ENCODE peak calls at places on chromosomes 16 and 17, in eight cellular contexts. One of them, this sample, is unnamed. For H3K36me3, the result is how much of the 10 kb centered on the place peaks cover.

GRCh38 chr17:20987511-20987910 is 55.3 kb downstream of the USP22 start:
- DNase-seq in heart left ventricle: no peak
- DNase-seq in stomach: no peak
- DNase-seq in HCT116: no peak
- DNase-seq in body of pancreas: no peak
- DNase-seq in ovary: no peak
- DNase-seq in esophagus squamous epithelium: no peak
- DNase-seq in breast epithelium: no peak
- DNase-seq in this sample: no peak

GRCh38 chr17:4040784-4041183 is 76.5 kb upstream of the ATP2A3 start:
- DNase-seq in heart left ventricle: no peak
- DNase-seq in stomach: no peak
- DNase-seq in HCT116: no peak
- DNase-seq in body of pancreas: no peak
- DNase-seq in ovary: no peak
- DNase-seq in esophagus squamous epithelium: no peak
- DNase-seq in breast epithelium: no peak
- DNase-seq in this sample: no peak

GRCh38 chr17:63440127-63440769 is 5.9 kb downstream of the CYB561 start:
- DNase-seq in heart left ventricle: no peak
- DNase-seq in stomach: no peak
- DNase-seq in HCT116: no peak
- DNase-seq in body of pancreas: no peak
- DNase-seq in ovary: no peak
- DNase-seq in esophagus squamous epithelium: no peak
- DNase-seq in breast epithelium: no peak
- DNase-seq in this sample: no peak

GRCh38 chr16:50246299-50247122 is 19.8 kb upstream of the ADCY7 start:
- DNase-seq in heart left ventricle: no peak
- DNase-seq in stomach: no peak
- DNase-seq in HCT116: no peak
- DNase-seq in body of pancreas: no peak
- DNase-seq in ovary: no peak
- DNase-seq in esophagus squamous epithelium: no peak
- DNase-seq in breast epithelium: no peak
- DNase-seq in this sample: no peak

GRCh38 chr17:34245496-34245895 is 9.6 kb upstream of the CCL2 start:
- DNase-seq in heart left ventricle: no peak
- DNase-seq in stomach: no peak
- DNase-seq in HCT116: no peak
- DNase-seq in body of pancreas: no peak
- DNase-seq in ovary: no peak
- DNase-seq in esophagus squamous epithelium: no peak
- DNase-seq in breast epithelium: no peak
- DNase-seq in this sample: no peak

GRCh38 chr17:46832945-46833839 is 14.7 kb upstream of the WNT3 start:
- DNase-seq in heart left ventricle: peak
- DNase-seq in stomach: no peak
- DNase-seq in HCT116: no peak
- DNase-seq in body of pancreas: peak
- DNase-seq in ovary: no peak
- DNase-seq in esophagus squamous epithelium: no peak
- DNase-seq in breast epithelium: no peak
- DNase-seq in this sample: no peak

GRCh38 chr16:20851601-20852000 is 45.3 kb downstream of the REXO5 start:
- DNase-seq in heart left ventricle: peak
- DNase-seq in stomach: peak
- DNase-seq in HCT116: peak
- DNase-seq in body of pancreas: peak
- DNase-seq in ovary: peak
- DNase-seq in esophagus squamous epithelium: no peak
- DNase-seq in breast epithelium: peak
- DNase-seq in this sample: peak

GRCh38 chr17:78661092-78661770 is 84.0 kb upstream of the DNAH17 start:
- DNase-seq in heart left ventricle: no peak
- DNase-seq in stomach: no peak
- DNase-seq in HCT116: no peak
- DNase-seq in body of pancreas: no peak
- DNase-seq in ovary: no peak
- DNase-seq in esophagus squamous epithelium: no peak
- DNase-seq in breast epithelium: peak
- DNase-seq in this sample: peak

GRCh38 chr17:57442914-57443571 is 186.7 kb downstream of the MSI2 start:
- DNase-seq in heart left ventricle: peak
- DNase-seq in stomach: peak
- DNase-seq in HCT116: no peak
- DNase-seq in body of pancreas: no peak
- DNase-seq in ovary: peak
- DNase-seq in esophagus squamous epithelium: no peak
- DNase-seq in breast epithelium: no peak
- DNase-seq in this sample: no peak

GRCh38 chr16:85422374-85423185 is 190.5 kb upstream of the GSE1 start:
- DNase-seq in heart left ventricle: peak
- DNase-seq in stomach: peak
- DNase-seq in HCT116: no peak
- DNase-seq in body of pancreas: peak
- DNase-seq in ovary: peak
- DNase-seq in esophagus squamous epithelium: no peak
- DNase-seq in breast epithelium: no peak
- DNase-seq in this sample: no peak

GRCh38 chr17:35088647-35088910 is 25.1 kb upstream of the RFFL start:
- DNase-seq in heart left ventricle: peak
- DNase-seq in stomach: peak
- DNase-seq in HCT116: peak
- DNase-seq in body of pancreas: peak
- DNase-seq in ovary: no peak
- DNase-seq in esophagus squamous epithelium: no peak
- DNase-seq in breast epithelium: no peak
- DNase-seq in this sample: no peak

GRCh38 chr16:52549011-52549692 is 2.2 kb upstream of the TOX3 start:
- DNase-seq in heart left ventricle: no peak
- DNase-seq in stomach: no peak
- DNase-seq in HCT116: no peak
- DNase-seq in body of pancreas: no peak
- DNase-seq in ovary: no peak
- DNase-seq in esophagus squamous epithelium: no peak
- DNase-seq in breast epithelium: no peak
- DNase-seq in this sample: no peak

GRCh38 chr17:61230972-61231820 is 168.4 kb upstream of the TBX2 start:
- DNase-seq in heart left ventricle: no peak
- DNase-seq in stomach: no peak
- DNase-seq in HCT116: no peak
- DNase-seq in body of pancreas: no peak
- DNase-seq in ovary: no peak
- DNase-seq in esophagus squamous epithelium: no peak
- DNase-seq in breast epithelium: no peak
- DNase-seq in this sample: no peak

GRCh38 chr17:56549501-56549900 is 44.0 kb upstream of the NOG start:
- DNase-seq in heart left ventricle: no peak
- DNase-seq in stomach: no peak
- DNase-seq in HCT116: no peak
- DNase-seq in body of pancreas: no peak
- DNase-seq in ovary: no peak
- DNase-seq in esophagus squamous epithelium: no peak
- DNase-seq in breast epithelium: no peak
- DNase-seq in this sample: no peak

GRCh38 chr17:8420041-8420934 is 15.4 kb upstream of the NDEL1 start:
- DNase-seq in heart left ventricle: peak
- DNase-seq in stomach: peak
- DNase-seq in HCT116: no peak
- DNase-seq in body of pancreas: peak
- DNase-seq in ovary: peak
- DNase-seq in esophagus squamous epithelium: no peak
- DNase-seq in breast epithelium: peak
- DNase-seq in this sample: no peak

GRCh38 chr17:73021771-73022170 is 70.7 kb downstream of the SLC39A11 start:
- DNase-seq in heart left ventricle: no peak
- DNase-seq in stomach: no peak
- DNase-seq in HCT116: no peak
- DNase-seq in body of pancreas: no peak
- DNase-seq in ovary: no peak
- DNase-seq in esophagus squamous epithelium: no peak
- DNase-seq in breast epithelium: no peak
- DNase-seq in this sample: no peak

GRCh38 chr17:4229627-4230026 is 34.2 kb downstream of the ANKFY1 start:
- DNase-seq in heart left ventricle: peak
- DNase-seq in stomach: no peak
- DNase-seq in HCT116: no peak
- DNase-seq in body of pancreas: peak
- DNase-seq in ovary: peak
- DNase-seq in esophagus squamous epithelium: no peak
- DNase-seq in breast epithelium: no peak
- DNase-seq in this sample: no peak

GRCh38 chr16:19861069-19861468 is 23.6 kb downstream of the GPRC5B start:
- DNase-seq in heart left ventricle: no peak
- DNase-seq in stomach: no peak
- DNase-seq in HCT116: no peak
- DNase-seq in body of pancreas: no peak
- DNase-seq in ovary: no peak
- DNase-seq in esophagus squamous epithelium: no peak
- DNase-seq in breast epithelium: no peak
- DNase-seq in this sample: no peak

GRCh38 chr16:89873822-89874689 is 664 bp downstream of the TCF25 start:
- DNase-seq in heart left ventricle: peak
- DNase-seq in stomach: peak
- DNase-seq in HCT116: peak
- DNase-seq in body of pancreas: peak
- DNase-seq in ovary: peak
- DNase-seq in esophagus squamous epithelium: peak
- DNase-seq in breast epithelium: peak
- DNase-seq in this sample: peak

GRCh38 chr16:47787695-47788094 is 326.6 kb downstream of the PHKB start:
- DNase-seq in heart left ventricle: no peak
- DNase-seq in stomach: no peak
- DNase-seq in HCT116: no peak
- DNase-seq in body of pancreas: no peak
- DNase-seq in ovary: no peak
- DNase-seq in esophagus squamous epithelium: no peak
- DNase-seq in breast epithelium: no peak
- DNase-seq in this sample: no peak

GRCh38 chr17:59342681-59343127 is 11.2 kb downstream of the YPEL2 start:
- DNase-seq in heart left ventricle: no peak
- DNase-seq in stomach: no peak
- DNase-seq in HCT116: no peak
- DNase-seq in body of pancreas: no peak
- DNase-seq in ovary: no peak
- DNase-seq in esophagus squamous epithelium: no peak
- DNase-seq in breast epithelium: no peak
- DNase-seq in this sample: no peak

GRCh38 chr17:38509008-38509771 is 80.9 kb downstream of the ARHGAP23 start:
- DNase-seq in heart left ventricle: peak
- DNase-seq in stomach: peak
- DNase-seq in HCT116: peak
- DNase-seq in body of pancreas: peak
- DNase-seq in ovary: peak
- DNase-seq in esophagus squamous epithelium: no peak
- DNase-seq in breast epithelium: peak
- DNase-seq in this sample: peak

GRCh38 chr17:28193241-28193640 is 125.8 kb upstream of the TMEM97 start:
- DNase-seq in heart left ventricle: peak
- DNase-seq in stomach: no peak
- DNase-seq in HCT116: no peak
- DNase-seq in body of pancreas: peak
- DNase-seq in ovary: no peak
- DNase-seq in esophagus squamous epithelium: no peak
- DNase-seq in breast epithelium: no peak
- DNase-seq in this sample: no peak

GRCh38 chr16:4695473-4696171 is 2.3 kb downstream of the NUDT16L1 start:
- DNase-seq in heart left ventricle: no peak
- DNase-seq in stomach: no peak
- DNase-seq in HCT116: no peak
- DNase-seq in body of pancreas: no peak
- DNase-seq in ovary: no peak
- DNase-seq in esophagus squamous epithelium: no peak
- DNase-seq in breast epithelium: no peak
- DNase-seq in this sample: no peak
- TF ChIP-seq POLR2A in heart left ventricle: no peak
- TF ChIP-seq POLR2A in stomach: no peak
- TF ChIP-seq POLR2A in HCT116: no peak
- TF ChIP-seq POLR2A in body of pancreas: no peak
- TF ChIP-seq POLR2A in ovary: no peak
- TF ChIP-seq POLR2A in esophagus squamous epithelium: no peak
- TF ChIP-seq POLR2A in breast epithelium: no peak
- TF ChIP-seq POLR2A in this sample: no peak

GRCh38 chr16:70577256-70577698 is 53.7 kb downstream of the SF3B3 start:
- DNase-seq in heart left ventricle: no peak
- DNase-seq in stomach: no peak
- DNase-seq in HCT116: peak
- DNase-seq in body of pancreas: no peak
- DNase-seq in ovary: no peak
- DNase-seq in esophagus squamous epithelium: no peak
- DNase-seq in breast epithelium: peak
- DNase-seq in this sample: peak
- H3K36me3 ChIP-seq in heart left ventricle: under half
- H3K36me3 ChIP-seq in stomach: under half
- H3K36me3 ChIP-seq in HCT116: under half
- H3K36me3 ChIP-seq in body of pancreas: under half
- H3K36me3 ChIP-seq in ovary: under half
- H3K36me3 ChIP-seq in esophagus squamous epithelium: under half
- H3K36me3 ChIP-seq in breast epithelium: under half
- H3K36me3 ChIP-seq in this sample: under half

DNA sequence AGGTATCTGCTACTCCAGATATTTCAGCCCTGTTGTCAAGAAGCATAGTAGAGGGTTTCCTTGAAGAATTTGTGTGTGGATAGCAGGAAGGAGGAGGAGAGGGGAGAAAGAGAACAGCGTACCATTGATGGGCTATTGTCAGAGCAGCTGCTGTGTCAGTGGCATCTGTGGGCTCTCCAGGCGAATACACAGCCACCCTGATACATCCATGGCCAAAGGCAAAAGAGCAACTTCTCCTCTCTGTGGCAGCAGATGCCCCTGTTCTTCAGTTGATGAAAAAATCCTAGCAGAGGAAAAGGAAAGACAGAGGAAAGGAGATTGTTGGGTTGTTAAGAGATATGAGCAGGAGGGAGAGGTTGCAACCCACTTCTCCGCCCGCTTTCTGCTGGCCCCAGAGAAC is 12.2 kb upstream of the KCNJ2 start:
- DNase-seq in heart left ventricle: no peak
- DNase-seq in stomach: no peak
- DNase-seq in HCT116: no peak
- DNase-seq in body of pancreas: no peak
- DNase-seq in ovary: no peak
- DNase-seq in esophagus squamous epithelium: no peak
- DNase-seq in breast epithelium: no peak
- DNase-seq in this sample: no peak
- H3K27ac ChIP-seq in heart left ventricle: peak
- H3K27ac ChIP-seq in stomach: no peak
- H3K27ac ChIP-seq in HCT116: no peak
- H3K27ac ChIP-seq in body of pancreas: no peak
- H3K27ac ChIP-seq in ovary: no peak
- H3K27ac ChIP-seq in esophagus squamous epithelium: no peak
- H3K27ac ChIP-seq in breast epithelium: no peak
- H3K27ac ChIP-seq in this sample: no peak

DNA sequence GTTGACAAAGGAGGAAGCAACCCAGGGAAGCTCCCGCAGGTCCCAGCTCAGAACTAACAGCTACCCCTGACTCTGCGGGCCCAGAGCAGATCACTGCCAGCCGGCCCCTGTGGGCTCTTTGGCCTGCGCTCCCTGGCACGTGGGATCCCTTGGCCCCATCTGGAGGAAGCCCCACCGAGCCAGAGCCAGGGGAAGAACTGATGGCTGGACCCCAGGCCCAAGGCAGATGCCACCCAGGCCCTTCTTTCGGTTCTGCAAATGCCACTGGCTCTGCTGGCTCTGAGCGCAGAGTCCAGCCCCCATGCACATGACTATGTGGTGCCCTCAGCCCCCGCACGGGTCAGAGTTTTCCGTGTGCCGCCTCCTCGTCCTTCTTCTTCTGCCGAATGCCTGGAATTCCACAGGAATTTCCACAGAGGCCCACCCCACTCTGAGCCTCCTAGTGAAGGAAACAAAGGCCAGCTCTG is 35.8 kb upstream of the SNN start:
- DNase-seq in heart left ventricle: peak
- DNase-seq in stomach: no peak
- DNase-seq in HCT116: no peak
- DNase-seq in body of pancreas: peak
- DNase-seq in ovary: peak
- DNase-seq in esophagus squamous epithelium: no peak
- DNase-seq in breast epithelium: no peak
- DNase-seq in this sample: no peak
- TF ChIP-seq POLR2A in heart left ventricle: no peak
- TF ChIP-seq POLR2A in stomach: no peak
- TF ChIP-seq POLR2A in HCT116: no peak
- TF ChIP-seq POLR2A in body of pancreas: peak
- TF ChIP-seq POLR2A in ovary: no peak
- TF ChIP-seq POLR2A in esophagus squamous epithelium: no peak
- TF ChIP-seq POLR2A in breast epithelium: no peak
- TF ChIP-seq POLR2A in this sample: no peak